ENCODE peak calls at places on chromosomes 16 and 17, in six cellular contexts. G, X, I, H, E and Z are unnamed samples.

GRCh38 chr17:17315142-17315821 is 12.1 kb downstream of the NT5M start:
- DNase-seq in X (no peak), I (no peak), G (no peak), H (no peak), E (no peak), Z (no peak)

GRCh38 chr17:72976971-72977767 is 115.3 kb downstream of the SLC39A11 start:
- DNase-seq in I (peak), E (peak), H (peak), X (peak), G (peak), Z (peak)

GRCh38 chr17:44345497-44346026 is 460 bp downstream of the GRN start:
- DNase-seq in G (peak), X (peak), H (peak), E (peak), I (peak), Z (no peak)

GRCh38 chr17:43389022-43389947 is 9.5 kb upstream of the ARL4D start:
- DNase-seq in H (peak), E (peak), X (peak), I (peak), G (peak), Z (peak)

GRCh38 chr17:82933911-82934310 is 94.1 kb upstream of the ZNF750 start:
- DNase-seq in H (peak), G (no peak), I (no peak), E (no peak), X (peak), Z (no peak)

GRCh38 chr16:71945616-71946015 is 50.3 kb downstream of the IST1 start:
- DNase-seq in G (no peak), H (no peak), X (no peak), E (no peak), I (no peak), Z (no peak)

GRCh38 chr17:75063626-75064025 is 16.6 kb downstream of the KCTD2 start:
- DNase-seq in H (no peak), G (no peak), E (no peak), I (no peak), X (no peak), Z (no peak)

GRCh38 chr17:59330314-59330942 is 1.0 kb upstream of the YPEL2 start:
- DNase-seq in I (peak), G (peak), E (peak), X (peak), H (peak), Z (no peak)

GRCh38 chr16:57277586-57277985 is 6.9 kb downstream of the PLLP start:
- DNase-seq in I (no peak), G (peak), X (no peak), H (no peak), E (no peak), Z (peak)

GRCh38 chr17:79033741-79034501 is 10.0 kb downstream of the C1QTNF1 start:
- DNase-seq in G (no peak), I (no peak), H (no peak), E (peak), X (no peak), Z (no peak)

GRCh38 chr17:36460265-36460937 is 26.1 kb upstream of the ZNHIT3 start:
- DNase-seq in G (no peak), I (no peak), E (no peak), H (no peak), X (no peak), Z (no peak)

GRCh38 chr17:56974055-56974454 is 3.9 kb upstream of the SCPEP1 start:
- DNase-seq in I (no peak), E (no peak), X (no peak), H (no peak), G (no peak), Z (no peak)

GRCh38 chr17:45907720-45908395 is 13.5 kb downstream of the MAPT start:
- DNase-seq in G (no peak), H (no peak), E (no peak), X (no peak), I (no peak), Z (no peak)

GRCh38 chr16:87945351-87946042 is 5.7 kb upstream of the BANP start:
- DNase-seq in G (no peak), E (peak), H (peak), I (peak), X (peak), Z (no peak)

GRCh38 chr16:82660078-82660645 is 33.4 kb downstream of the CDH13 start:
- DNase-seq in X (no peak), H (no peak), G (no peak), E (no peak), I (no peak), Z (no peak)

GRCh38 chr17:47807421-47807820 is 14.2 kb downstream of the OSBPL7 start:
- DNase-seq in G (no peak), H (no peak), E (no peak), X (no peak), I (no peak), Z (no peak)

GRCh38 chr16:51538707-51539604 is 387.9 kb upstream of the SALL1 start:
- DNase-seq in I (no peak), E (no peak), H (no peak), X (no peak), G (peak), Z (peak)

GRCh38 chr17:46192484-46193245 is 564 bp downstream of the KANSL1 start:
- DNase-seq in E (peak), I (peak), H (peak), X (peak), G (peak), Z (peak)

GRCh38 chr17:30005709-30006320 is 64.4 kb downstream of the EFCAB5 start:
- DNase-seq in E (no peak), H (no peak), I (no peak), G (no peak), X (no peak), Z (no peak)

GRCh38 chr16:53061701-53062159 is 6.9 kb downstream of the CHD9 start:
- DNase-seq in X (no peak), G (no peak), I (no peak), H (peak), E (no peak), Z (no peak)

GRCh38 chr16:81821422-81822128 is 42.5 kb downstream of the PLCG2 start:
- DNase-seq in H (peak), G (no peak), I (no peak), X (no peak), E (no peak), Z (no peak)

GRCh38 chr17:1920948-1921351 is 91.1 kb downstream of the RPA1 start:
- DNase-seq in G (no peak), X (no peak), E (peak), H (no peak), I (no peak), Z (no peak)

GRCh38 chr17:73985466-73986015 is 217.9 kb upstream of the RPL38 start:
- DNase-seq in G (no peak), X (no peak), E (no peak), H (no peak), I (no peak), Z (no peak)

GRCh38 chr16:75789237-75789636 is 62.9 kb upstream of the CPHXL start:
- DNase-seq in I (no peak), G (peak), H (no peak), X (no peak), E (no peak), Z (peak)

GRCh38 chr16:49851468-49851787 is 4.5 kb downstream of the ZNF423 start:
- DNase-seq in X (no peak), G (no peak), H (peak), I (no peak), E (no peak), Z (no peak)

GRCh38 chr16:89190150-89190958 is 10.0 kb downstream of the SLC22A31 start:
- DNase-seq in E (no peak), I (no peak), X (no peak), H (no peak), G (no peak), Z (no peak)

GRCh38 chr16:3012828-3013420 is at the start of gene CLDN9:
- DNase-seq in I (peak), G (no peak), H (peak), E (no peak), X (no peak), Z (peak)

GRCh38 chr17:50057521-50057991 is 1.6 kb downstream of the ITGA3 start:
- DNase-seq in H (peak), G (no peak), E (no peak), X (peak), I (peak), Z (no peak)

GRCh38 chr17:50056217-50056960 is 479 bp downstream of the ITGA3 start:
- DNase-seq in X (peak), I (peak), H (peak), G (no peak), E (peak), Z (no peak)

GRCh38 chr17:50056961-50057330 is 1.0 kb downstream of the ITGA3 start:
- DNase-seq in H (peak), I (no peak), G (no peak), X (no peak), E (no peak), Z (no peak)

GRCh38 chr17:50055055-50055425 is 870 bp upstream of the ITGA3 start:
- DNase-seq in G (no peak), X (no peak), I (peak), H (peak), E (peak), Z (no peak)

GRCh38 chr17:50055426-50056216 is at the start of gene ITGA3:
- DNase-seq in E (peak), G (peak), H (peak), X (peak), I (peak), Z (peak)
- TF ChIP-seq POLR2A in E (no peak), G (peak), H (peak), X (peak), I (peak), Z (peak)

GRCh38 chr17:77462101-77462500 is 321.3 kb downstream of the SEC14L1 start:
- DNase-seq in E (no peak), H (peak), X (no peak), G (no peak), I (no peak), Z (no peak)
- TF ChIP-seq POLR2A in E (no peak), H (no peak), X (no peak), G (no peak), I (no peak), Z (no peak)

DNA sequence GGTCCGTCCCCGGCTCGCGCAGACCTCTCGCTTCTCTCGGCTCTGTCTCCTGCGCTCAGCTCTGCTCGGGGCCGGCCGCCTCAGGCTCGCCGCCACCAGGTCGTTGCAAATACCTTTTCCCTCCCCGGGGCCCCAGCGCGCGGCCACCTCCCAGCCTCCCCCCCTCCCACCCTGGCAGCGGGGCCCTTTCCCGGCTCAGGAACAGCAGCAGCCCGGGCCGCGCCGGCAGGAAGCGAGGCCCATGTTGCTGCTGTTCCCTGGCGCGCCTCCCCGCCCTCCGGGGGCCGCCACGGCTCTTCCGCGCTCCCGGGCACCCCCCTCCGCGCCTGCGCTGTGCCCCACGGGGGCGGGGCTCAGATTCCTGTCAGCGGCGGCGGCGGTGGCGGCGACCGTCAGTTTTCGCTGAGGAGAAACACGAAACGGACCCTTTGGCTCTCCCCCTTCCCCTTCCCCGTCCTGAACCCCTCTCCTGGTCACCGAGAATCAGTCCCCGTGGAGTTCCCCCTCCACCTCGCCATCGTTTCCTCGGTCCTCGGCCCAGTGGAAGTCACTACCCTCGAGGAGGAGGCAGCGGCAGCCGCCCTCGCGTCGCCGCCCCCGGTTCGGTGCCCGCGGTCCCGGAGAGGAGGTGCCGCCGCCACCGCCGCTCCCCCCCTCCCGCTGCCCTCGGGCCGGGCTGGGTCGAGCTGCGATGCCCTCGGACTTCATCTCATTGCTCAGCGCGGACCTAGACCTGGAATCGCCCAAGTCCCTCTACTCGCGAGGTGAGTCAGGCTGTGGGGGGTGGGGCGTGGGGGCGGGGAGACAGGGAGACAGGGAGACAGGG is at the start of gene NFAT5:
- DNase-seq in G (peak), H (peak), X (peak), I (peak), E (peak), Z (peak)
- TF ChIP-seq POLR2A in G (peak), H (peak), X (peak), I (peak), E (peak), Z (peak)

GRCh38 chr17:10261098-10261497 is 62.7 kb upstream of the GAS7 start:
- DNase-seq in E (no peak), X (no peak), H (no peak), I (no peak), G (no peak), Z (no peak)
- TF ChIP-seq POLR2A in E (no peak), X (no peak), H (no peak), I (no peak), G (no peak), Z (no peak)

GRCh38 chr17:80414803-80415625 is at the start of gene ENDOV:
- DNase-seq in G (peak), E (peak), H (peak), X (peak), I (peak), Z (peak)
- TF ChIP-seq POLR2A in G (peak), E (peak), H (peak), X (peak), I (peak), Z (peak)

DNA sequence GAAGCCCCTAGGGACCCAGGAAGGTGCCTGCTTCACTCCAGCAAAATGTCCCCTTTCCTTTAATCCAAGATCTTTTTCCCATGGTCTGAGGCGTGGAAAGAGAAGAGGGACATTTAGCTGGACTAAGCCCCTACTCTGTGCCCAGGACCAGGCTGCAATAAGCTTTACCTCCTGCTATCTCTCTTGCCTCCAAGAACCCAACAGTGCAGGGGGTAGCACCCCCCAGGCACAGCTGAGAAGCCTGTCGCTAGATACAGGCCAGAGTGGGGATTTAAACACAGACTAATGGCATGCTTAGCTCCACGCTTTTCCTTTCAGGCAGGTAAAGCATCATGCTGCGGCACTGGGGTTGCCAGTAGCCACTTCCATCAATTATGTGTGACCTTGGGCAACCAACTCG is 24.5 kb upstream of the CCL1 start:
- DNase-seq in E (no peak), I (no peak), G (no peak), H (no peak), X (no peak), Z (no peak)
- TF ChIP-seq POLR2A in E (no peak), I (no peak), G (no peak), H (no peak), X (no peak), Z (no peak)

GRCh38 chr17:55298111-55298510 is 33.4 kb downstream of the HLF start:
- DNase-seq in E (no peak), I (no peak), H (no peak), G (no peak), X (no peak), Z (no peak)

GRCh38 chr17:55296699-55297098 is 31.9 kb downstream of the HLF start:
- DNase-seq in E (no peak), H (no peak), I (no peak), X (no peak), G (no peak), Z (no peak)

GRCh38 chr17:55294042-55294751 is 29.4 kb downstream of the HLF start:
- DNase-seq in G (no peak), X (no peak), E (no peak), I (no peak), H (no peak), Z (no peak)

GRCh38 chr17:55296171-55296695 is 31.5 kb downstream of the HLF start:
- DNase-seq in X (no peak), I (no peak), E (no peak), G (no peak), H (no peak), Z (no peak)

DNA sequence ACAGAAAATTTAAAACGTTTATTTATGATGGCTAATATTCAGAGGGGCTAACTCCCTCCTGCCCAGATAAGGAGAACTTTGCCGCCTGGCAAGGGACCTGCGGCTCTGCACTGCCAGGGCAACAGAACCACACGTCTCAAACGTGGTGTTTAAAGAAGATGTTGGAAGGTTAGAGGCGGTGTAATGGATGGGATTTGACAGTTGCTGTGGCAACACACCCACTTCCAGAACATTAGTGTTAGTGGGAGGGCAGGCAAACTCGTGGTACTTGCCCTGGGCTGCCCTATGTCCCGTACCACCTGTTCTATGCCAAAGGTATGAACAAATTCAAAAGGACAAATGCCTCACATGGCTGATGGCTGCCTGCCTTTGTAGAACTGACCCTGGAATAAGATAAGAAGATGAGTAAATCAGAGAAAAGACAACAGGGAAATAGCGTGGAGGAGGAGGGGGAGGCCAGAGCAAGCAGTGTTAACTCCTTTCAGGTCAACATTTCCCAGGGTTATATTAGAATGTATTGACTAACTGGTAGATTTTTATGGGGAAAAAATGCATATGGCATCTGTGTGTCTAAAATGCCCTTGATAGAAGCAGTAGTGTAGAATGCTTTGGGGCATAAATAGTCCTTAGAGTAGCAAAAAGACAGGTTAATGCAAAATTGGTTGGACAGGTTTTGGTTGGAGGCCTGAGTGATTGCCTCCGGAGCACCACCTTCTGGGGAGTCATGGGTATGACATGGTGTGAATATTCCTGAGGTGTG is 30.8 kb downstream of the HLF start:
- DNase-seq in X (peak), G (peak), H (peak), E (peak), I (peak), Z (peak)
- TF ChIP-seq POLR2A in X (no peak), G (no peak), H (no peak), E (no peak), I (no peak), Z (no peak)

GRCh38 chr16:1311738-1312458 is 2.5 kb downstream of the UBE2I start:
- DNase-seq in I (no peak), X (no peak), E (no peak), G (no peak), H (no peak), Z (no peak)

GRCh38 chr16:1310832-1311200 is 1.4 kb downstream of the UBE2I start:
- DNase-seq in H (no peak), I (no peak), E (no peak), G (no peak), X (no peak), Z (no peak)

GRCh38 chr16:1311212-1311737 is 1.8 kb downstream of the UBE2I start:
- DNase-seq in E (no peak), H (no peak), I (no peak), X (no peak), G (no peak), Z (no peak)

GRCh38 chr16:1308977-1309885 is at the start of gene UBE2I:
- DNase-seq in H (peak), I (peak), E (peak), X (peak), G (peak), Z (peak)

GRCh38 chr16:1309888-1310831 is 724 bp downstream of the UBE2I start:
- DNase-seq in I (peak), H (peak), X (peak), E (peak), G (no peak), Z (no peak)
- TF ChIP-seq POLR2A in I (no peak), H (no peak), X (no peak), E (no peak), G (no peak), Z (no peak)